ENCODE peak calls at places on chromosomes 7 and 10, in ten cellular contexts. F is activated CD8-positive, alpha-beta T cell treated with anti-CD3 and anti-CD28 coated beads for 36 hours; S is Calu3; J is CD14-positive monocyte; H is epithelial cell of esophagus; B is IMR-90; N is astrocyte of the spinal cord; Y is fibroblast of lung; L is endothelial cell; T is heart left ventricle. E is an unnamed sample.

GRCh38 chr7:44060091-44060947 is 5.0 kb downstream of the PGAM2 start:
- DNase-seq in F (no peak), S (no peak), J (peak), H (no peak), B (no peak), N (no peak), Y (no peak), L (no peak), T (peak), E (no peak)

GRCh38 chr10:77328272-77328816 is 309.3 kb downstream of the KCNMA1 start:
- DNase-seq in F (peak), S (peak), J (no peak), H (peak), B (peak), N (no peak), Y (peak), L (peak), T (peak), E (peak)

GRCh38 chr7:2243483-2243840 is 1.4 kb downstream of the NUDT1 start:
- DNase-seq in F (no peak), S (no peak), J (no peak), H (no peak), B (no peak), N (no peak), Y (peak), L (no peak), T (no peak), E (no peak)

GRCh38 chr10:31484407-31485135 is 165.6 kb downstream of the ZEB1 start:
- DNase-seq in F (no peak), S (no peak), J (no peak), H (no peak), B (peak), N (no peak), Y (peak), L (no peak), T (no peak), E (no peak)

GRCh38 chr7:134787064-134787463 is 7.6 kb downstream of the CALD1 start:
- DNase-seq in F (no peak), S (no peak), J (no peak), H (no peak), B (no peak), N (peak), Y (no peak), L (no peak), T (no peak), E (no peak)

GRCh38 chr10:88163572-88163971 is 300.1 kb downstream of the PTEN start:
- DNase-seq in F (no peak), S (no peak), J (no peak), H (no peak), B (no peak), N (no peak), Y (no peak), L (no peak), T (no peak), E (no peak)

GRCh38 chr10:6384031-6384430 is 181.3 kb downstream of the PFKFB3 start:
- DNase-seq in F (no peak), S (no peak), J (no peak), H (no peak), B (no peak), N (no peak), Y (no peak), L (no peak), T (no peak), E (no peak)

GRCh38 chr7:137772221-137772620 is 74.6 kb downstream of the DGKI start:
- DNase-seq in F (no peak), S (no peak), J (no peak), H (no peak), B (peak), N (no peak), Y (peak), L (no peak), T (peak), E (no peak)

GRCh38 chr7:99730262-99730810 is 4.7 kb downstream of the CYP3A7 start:
- DNase-seq in F (no peak), S (no peak), J (no peak), H (no peak), B (no peak), N (no peak), Y (no peak), L (no peak), T (no peak), E (no peak)

GRCh38 chr7:80916770-80917681 is 1.8 kb downstream of the SEMA3C start:
- DNase-seq in F (no peak), S (no peak), J (no peak), H (peak), B (peak), N (peak), Y (peak), L (no peak), T (no peak), E (no peak)

GRCh38 chr7:129825005-129825553 is 127.7 kb downstream of the UBE2H start:
- DNase-seq in F (peak), S (peak), J (no peak), H (peak), B (no peak), N (peak), Y (peak), L (peak), T (peak), E (peak)

GRCh38 chr7:151117565-151117964 is 31.3 kb downstream of the AGAP3 start:
- DNase-seq in F (peak), S (no peak), J (no peak), H (no peak), B (no peak), N (no peak), Y (no peak), L (no peak), T (no peak), E (no peak)

GRCh38 chr7:101677421-101678137 is 48.5 kb upstream of the MYL10 start:
- DNase-seq in F (no peak), S (peak), J (peak), H (peak), B (peak), N (peak), Y (peak), L (no peak), T (no peak), E (no peak)

GRCh38 chr10:78513330-78513729 is 479.7 kb downstream of the RPS24 start:
- DNase-seq in F (no peak), S (no peak), J (no peak), H (no peak), B (peak), N (peak), Y (peak), L (no peak), T (no peak), E (no peak)

DNA sequence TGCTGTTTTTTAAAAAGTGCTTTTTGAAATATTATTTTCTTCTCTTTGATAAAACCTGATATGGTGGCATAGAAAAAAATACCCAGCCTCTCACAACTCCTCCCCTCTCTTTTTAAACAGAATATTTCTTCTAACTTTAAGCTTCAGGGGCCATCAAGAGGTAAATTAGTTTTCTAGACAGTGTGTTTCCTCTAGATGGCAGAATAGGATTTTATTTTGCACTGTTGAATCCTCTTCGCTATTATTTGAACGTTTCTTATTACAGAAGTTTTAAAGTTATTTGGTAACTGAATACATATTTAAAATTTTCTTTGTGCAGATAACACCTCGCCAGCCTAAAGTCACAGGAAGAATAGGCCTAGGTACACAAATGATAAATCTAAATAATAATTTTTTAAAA is 30.3 kb downstream of the ARL5B start:
- DNase-seq in F (no peak), S (no peak), J (no peak), H (peak), B (peak), N (peak), Y (peak), L (no peak), T (no peak), E (no peak)
- TF ChIP-seq CTCF in F (peak), S (peak), J (peak), H (peak), B (peak), N (peak), Y (peak), L (no peak), T (peak), E (no peak)

DNA sequence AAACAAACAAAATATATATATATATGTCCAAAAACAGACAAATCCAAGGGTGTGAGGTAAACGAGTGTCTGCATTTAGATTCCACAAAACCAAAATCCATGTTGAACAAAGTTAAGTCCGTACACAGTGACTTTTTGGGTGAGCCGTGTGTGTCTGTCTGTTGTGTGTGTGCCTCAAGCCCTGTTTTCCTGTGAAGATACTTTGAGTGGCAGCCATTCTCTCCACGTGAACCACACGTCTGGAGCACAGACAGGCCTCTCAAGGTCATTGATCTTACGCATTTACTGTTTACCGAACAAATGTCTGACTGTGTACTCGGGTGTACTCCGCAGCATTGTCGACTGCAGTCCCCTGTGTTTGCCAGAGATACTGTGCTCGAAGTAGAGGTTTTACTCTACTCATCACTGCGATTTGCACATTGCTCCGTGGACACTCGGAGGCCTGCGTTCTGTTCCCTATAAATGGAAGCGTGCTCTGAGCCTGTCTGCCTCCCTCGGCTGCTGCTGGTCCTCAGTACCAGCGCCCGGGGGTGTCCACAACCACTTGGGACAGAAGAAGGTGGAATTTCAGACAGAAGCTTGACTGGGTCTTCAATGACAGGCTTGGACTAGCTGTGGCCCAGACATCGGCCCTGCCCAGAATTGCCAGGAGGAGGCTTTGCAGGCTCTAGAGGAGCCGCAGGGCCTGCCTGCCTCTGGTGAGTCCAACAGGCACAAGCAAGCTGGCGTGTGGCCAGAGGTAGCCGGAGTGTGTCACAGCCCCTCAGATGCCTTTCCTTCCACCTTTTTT is 22.1 kb downstream of the CYP17A1 start:
- DNase-seq in F (no peak), S (no peak), J (peak), H (peak), B (peak), N (peak), Y (peak), L (no peak), T (peak), E (no peak)
- TF ChIP-seq CTCF in F (no peak), S (no peak), J (no peak), H (no peak), B (peak), N (no peak), Y (no peak), L (no peak), T (no peak), E (no peak)

DNA sequence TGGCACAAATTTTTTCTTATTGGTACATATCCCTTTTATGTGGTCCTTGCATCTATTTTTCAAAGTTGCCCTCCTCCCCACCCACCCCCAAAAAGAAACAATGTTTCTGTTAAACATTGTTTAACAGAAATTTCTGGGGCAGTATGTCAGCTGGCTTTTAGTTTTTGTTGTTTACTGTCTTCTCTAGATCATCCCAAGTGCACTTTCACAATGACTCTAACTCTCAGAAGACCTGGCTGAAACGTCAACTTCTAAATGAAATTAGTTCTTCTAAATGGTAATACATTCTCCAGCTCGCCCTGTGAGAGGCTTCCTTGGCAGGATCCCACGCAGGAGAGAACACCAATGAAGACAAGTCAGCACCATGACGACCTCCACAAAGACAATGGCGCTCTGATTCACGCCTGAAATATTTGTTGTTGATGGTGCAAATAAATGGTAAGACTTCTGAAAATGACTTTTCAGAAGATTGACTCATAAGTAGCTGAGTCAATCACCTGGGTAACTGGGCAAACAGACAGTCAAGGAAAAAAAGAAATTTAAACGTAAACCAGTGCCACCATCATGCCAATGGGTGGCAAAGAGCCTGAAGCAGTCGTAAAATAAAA is 293.7 kb downstream of the FZD1 start:
- DNase-seq in F (no peak), S (no peak), J (no peak), H (peak), B (peak), N (peak), Y (peak), L (no peak), T (no peak), E (peak)
- TF ChIP-seq CTCF in F (no peak), S (no peak), J (no peak), H (no peak), B (no peak), N (no peak), Y (no peak), L (no peak), T (no peak), E (no peak)

DNA sequence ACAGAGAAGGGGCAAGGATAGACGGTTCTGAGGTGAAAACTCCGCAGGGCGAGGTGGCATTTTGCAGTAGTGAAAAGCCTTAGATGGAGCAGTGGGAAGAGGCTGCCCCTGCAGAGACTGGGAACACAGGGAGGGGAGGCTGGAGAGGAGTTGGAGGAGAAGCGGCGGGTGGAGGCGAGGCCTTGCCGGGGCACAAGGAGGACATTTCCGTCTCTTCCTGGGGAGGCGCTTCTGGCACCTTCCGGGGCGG is 42.6 kb downstream of the LDB3 start:
- DNase-seq in F (no peak), S (no peak), J (no peak), H (no peak), B (no peak), N (no peak), Y (no peak), L (no peak), T (no peak), E (no peak)
- TF ChIP-seq CTCF in F (no peak), S (no peak), J (peak), H (peak), B (no peak), N (peak), Y (no peak), L (no peak), T (no peak), E (no peak)

DNA sequence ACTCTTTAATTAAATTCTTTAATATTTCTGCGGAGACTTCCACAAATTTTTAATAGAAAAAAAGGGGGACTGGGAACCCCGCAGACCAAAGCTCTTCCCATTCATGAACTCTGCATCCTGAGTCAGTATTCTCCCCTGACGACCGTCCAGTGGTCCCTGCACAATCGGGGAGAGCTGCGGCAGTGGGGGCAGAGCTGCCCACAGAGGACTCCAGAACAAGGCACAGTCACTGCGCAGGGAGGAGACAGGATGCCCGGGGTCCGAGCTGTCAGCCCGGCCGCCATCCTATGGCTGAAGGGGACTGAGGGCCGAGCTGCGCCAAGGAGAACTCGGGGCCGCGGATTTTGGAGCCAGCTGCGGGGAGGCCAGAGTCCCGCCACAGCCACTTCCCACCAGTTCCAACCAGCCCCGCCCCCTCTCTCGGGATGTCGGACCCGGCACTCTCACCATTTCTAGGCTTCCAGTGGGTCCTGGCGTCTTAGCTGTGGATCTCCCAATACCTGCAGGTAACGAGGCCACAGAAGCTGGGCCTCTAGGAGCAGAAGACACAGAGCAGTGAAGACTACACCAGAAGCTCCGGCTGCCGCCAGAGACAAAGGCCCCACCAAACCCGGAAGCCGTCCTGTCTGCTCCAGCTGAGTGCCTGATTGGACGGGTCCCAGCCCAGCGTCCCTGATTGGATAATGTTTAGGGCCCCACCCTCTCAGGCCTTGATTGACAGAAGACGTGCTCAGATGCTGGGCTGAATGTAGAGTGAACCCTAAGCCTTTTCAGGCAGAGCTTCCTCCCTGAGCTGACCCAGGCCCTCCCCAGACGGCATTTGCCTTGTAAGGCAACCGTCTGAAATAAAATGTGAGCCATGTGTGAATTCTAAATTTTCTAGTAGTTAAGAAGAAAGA is at the start of gene ERV3-1:
- DNase-seq in F (peak), S (peak), J (peak), H (peak), B (peak), N (peak), Y (peak), L (peak), T (peak), E (peak)
- TF ChIP-seq CTCF in F (no peak), S (no peak), J (no peak), H (no peak), B (no peak), N (no peak), Y (no peak), L (no peak), T (no peak), E (no peak)

GRCh38 chr10:71725998-71726672 is 6.6 kb upstream of the C10orf105 start:
- DNase-seq in F (peak), S (peak), J (no peak), H (peak), B (peak), N (no peak), Y (peak), L (peak), T (no peak), E (peak)
- TF ChIP-seq CTCF in F (peak), S (peak), J (peak), H (no peak), B (peak), N (peak), Y (peak), L (peak), T (peak), E (peak)

GRCh38 chr10:103658049-103658577 is 164.6 kb downstream of the NEURL1 start:
- DNase-seq in F (no peak), S (no peak), J (no peak), H (no peak), B (no peak), N (no peak), Y (no peak), L (no peak), T (no peak), E (no peak)

GRCh38 chr10:103661951-103662405 is 168.5 kb downstream of the NEURL1 start:
- DNase-seq in F (no peak), S (no peak), J (no peak), H (no peak), B (no peak), N (no peak), Y (no peak), L (no peak), T (no peak), E (peak)

GRCh38 chr10:103661198-103661950 is 167.9 kb downstream of the NEURL1 start:
- DNase-seq in F (peak), S (peak), J (no peak), H (no peak), B (peak), N (peak), Y (peak), L (no peak), T (peak), E (peak)

GRCh38 chr10:103659674-103660363 is 166.3 kb downstream of the NEURL1 start:
- DNase-seq in F (peak), S (peak), J (no peak), H (no peak), B (peak), N (peak), Y (peak), L (no peak), T (peak), E (peak)

GRCh38 chr10:103660364-103661197 is 167.1 kb downstream of the NEURL1 start:
- DNase-seq in F (peak), S (peak), J (no peak), H (no peak), B (peak), N (peak), Y (peak), L (no peak), T (peak), E (peak)
- TF ChIP-seq CTCF in F (no peak), S (no peak), J (no peak), H (no peak), B (peak), N (no peak), Y (no peak), L (no peak), T (no peak), E (no peak)

GRCh38 chr7:90210925-90211324 is 615 bp upstream of the STEAP2 start:
- DNase-seq in F (no peak), S (no peak), J (no peak), H (no peak), B (no peak), N (no peak), Y (peak), L (peak), T (peak), E (peak)

GRCh38 chr7:90213521-90213920 is 2.0 kb downstream of the STEAP2 start:
- DNase-seq in F (no peak), S (no peak), J (no peak), H (no peak), B (no peak), N (no peak), Y (no peak), L (no peak), T (no peak), E (no peak)

GRCh38 chr7:90211391-90212148 is at the start of gene STEAP2:
- DNase-seq in F (peak), S (peak), J (peak), H (peak), B (peak), N (peak), Y (peak), L (peak), T (peak), E (peak)

GRCh38 chr7:90210475-90210874 is 1.1 kb upstream of the STEAP2 start:
- DNase-seq in F (no peak), S (no peak), J (no peak), H (no peak), B (no peak), N (no peak), Y (no peak), L (no peak), T (no peak), E (no peak)

GRCh38 chr7:90212149-90212495 is 582 bp downstream of the STEAP2 start:
- DNase-seq in F (no peak), S (no peak), J (no peak), H (no peak), B (no peak), N (peak), Y (no peak), L (no peak), T (no peak), E (peak)
- TF ChIP-seq CTCF in F (no peak), S (no peak), J (no peak), H (no peak), B (no peak), N (no peak), Y (no peak), L (no peak), T (no peak), E (no peak)